ENCODE peak calls at places on chromosome 12, in five cellular contexts. Z is Caco-2, H is neuronal stem cell, U is A549, F is SW 1271. T is an unnamed sample.
A peak's percentile ranks its signal among the peaks of the same experiment; 100 is the strongest.

GRCh38 chr12:124520258-124520657 is 47.2 kb downstream of the NCOR2 start:
- DNase-seq in Z (no peak), H (no peak), U (peak; percentile 49), F (no peak), T (no peak)

GRCh38 chr12:57864811-57865751 is 18.6 kb upstream of the CTDSP2 start:
- DNase-seq in Z (peak; percentile 82), H (no peak), U (peak; percentile 89), F (peak; percentile 33), T (peak; percentile 86)

GRCh38 chr12:94230357-94230905 is 82.1 kb downstream of the PLXNC1 start:
- DNase-seq in Z (no peak), H (no peak), U (no peak), F (no peak), T (no peak)

GRCh38 chr12:65335021-65335714 is 56.7 kb downstream of the MSRB3 start:
- DNase-seq in Z (peak; percentile 58), H (no peak), U (peak; percentile 13), F (no peak), T (peak; percentile 52)

GRCh38 chr12:90299121-90299520 is 590.5 kb upstream of the ATP2B1 start:
- DNase-seq in Z (no peak), H (no peak), U (no peak), F (no peak), T (no peak)

GRCh38 chr12:6620137-6620884 is 13.1 kb upstream of the CHD4 start:
- DNase-seq in Z (no peak), H (no peak), U (no peak), F (no peak), T (no peak)

GRCh38 chr12:43742106-43742505 is 16.5 kb downstream of the PUS7L start:
- DNase-seq in Z (no peak), H (no peak), U (no peak), F (peak; percentile 56), T (no peak)

GRCh38 chr12:10186299-10186698 is 7.5 kb downstream of the TMEM52B start:
- DNase-seq in Z (no peak), H (no peak), U (no peak), F (no peak), T (no peak)

GRCh38 chr12:31582155-31582554 is 8.8 kb downstream of the DENND5B start:
- DNase-seq in Z (no peak), H (no peak), U (no peak), F (no peak), T (peak; percentile 37)

GRCh38 chr12:49089831-49090773 is 4.5 kb downstream of the DHH start:
- DNase-seq in Z (peak; percentile 41), H (no peak), U (no peak), F (no peak), T (peak; percentile 62)

GRCh38 chr12:58978717-58979116 is 58.4 kb upstream of the LRIG3 start:
- DNase-seq in Z (no peak), H (no peak), U (no peak), F (no peak), T (no peak)

GRCh38 chr12:90836689-90837088 is 118.3 kb downstream of the CCER1 start:
- DNase-seq in Z (no peak), H (no peak), U (no peak), F (no peak), T (no peak)

GRCh38 chr12:51118706-51119105 is 35.3 kb upstream of the CSRNP2 start:
- DNase-seq in Z (no peak), H (no peak), U (no peak), F (peak; percentile 18), T (peak; percentile 95)

GRCh38 chr12:24769682-24770081 is 179.2 kb downstream of the BCAT1 start:
- DNase-seq in Z (no peak), H (no peak), U (no peak), F (no peak), T (no peak)

GRCh38 chr12:75690556-75690955 is 179.1 kb upstream of the KRR1 start:
- DNase-seq in Z (no peak), H (no peak), U (peak; percentile 31), F (no peak), T (no peak)

GRCh38 chr12:127550271-127550670 is 716.7 kb upstream of the TMEM132C start:
- DNase-seq in Z (no peak), H (no peak), U (no peak), F (peak; percentile 2), T (peak; percentile 59)

GRCh38 chr12:87679262-87679661 is 349.9 kb downstream of the C12orf50 start:
- DNase-seq in Z (no peak), H (peak; percentile 8), U (no peak), F (no peak), T (no peak)

GRCh38 chr12:104710940-104711725 is 247.0 kb downstream of the SLC41A2 start:
- DNase-seq in Z (no peak), H (no peak), U (no peak), F (no peak), T (no peak)

GRCh38 chr12:93245543-93245942 is 132.2 kb upstream of the NUDT4 start:
- DNase-seq in Z (no peak), H (no peak), U (no peak), F (no peak), T (no peak)

T was measured in ACHN.